ENCODE peak calls at places on chromosomes 16 and 17, in eight cellular contexts. A is nucleus accumbens; Z is stimulated activated CD8-positive, alpha-beta memory T cell treated with anti-CD3 and anti-CD28 coated beads, Interleukin-7, amount 100 ng/mL, for 1 hour; L is T47D; C is dermis microvascular lymphatic vessel endothelial cell; O is effector CD8-positive, alpha-beta T cell; S is midbrain; U is upper lobe of right lung. F is an unnamed sample.

GRCh38 chr17:66426397-66427033 is 124.1 kb downstream of the PRKCA start:
- DNase-seq in A (no peak), Z (peak), L (peak), C (peak), O (no peak), S (no peak), U (no peak), F (no peak)

GRCh38 chr17:64358261-64358788 is 32.3 kb downstream of the PECAM1 start:
- DNase-seq in A (no peak), Z (no peak), L (no peak), C (no peak), O (no peak), S (no peak), U (peak), F (no peak)

GRCh38 chr17:80622170-80622466 is 77.5 kb downstream of the RPTOR start:
- DNase-seq in A (no peak), Z (no peak), L (no peak), C (no peak), O (no peak), S (no peak), U (no peak), F (no peak)

GRCh38 chr16:83098536-83098935 is 471.8 kb downstream of the CDH13 start:
- DNase-seq in A (no peak), Z (no peak), L (no peak), C (no peak), O (no peak), S (no peak), U (no peak), F (no peak)

GRCh38 chr17:9020096-9020823 is 1.1 kb upstream of the NTN1 start:
- DNase-seq in A (no peak), Z (no peak), L (no peak), C (no peak), O (no peak), S (no peak), U (no peak), F (no peak)

GRCh38 chr16:71746442-71747046 is 22.0 kb upstream of the PHLPP2 start:
- DNase-seq in A (no peak), Z (no peak), L (peak), C (peak), O (no peak), S (peak), U (no peak), F (no peak)

GRCh38 chr16:84294196-84295142 is at the start of gene WFDC1:
- DNase-seq in A (peak), Z (no peak), L (no peak), C (peak), O (no peak), S (peak), U (peak), F (peak)

GRCh38 chr17:50133769-50134099 is 3.8 kb upstream of the SAMD14 start:
- DNase-seq in A (no peak), Z (no peak), L (no peak), C (no peak), O (no peak), S (no peak), U (peak), F (no peak)

GRCh38 chr16:83925095-83925905 is 26.4 kb downstream of the MLYCD start:
- DNase-seq in A (peak), Z (no peak), L (no peak), C (no peak), O (no peak), S (no peak), U (peak), F (no peak)

GRCh38 chr17:76909971-76910760 is 42.0 kb downstream of the MGAT5B start:
- DNase-seq in A (peak), Z (no peak), L (peak), C (peak), O (no peak), S (no peak), U (peak), F (peak)

GRCh38 chr17:69012895-69013805 is 47.6 kb downstream of the ABCA9 start:
- DNase-seq in A (no peak), Z (no peak), L (no peak), C (peak), O (no peak), S (no peak), U (no peak), F (no peak)

GRCh38 chr17:30831663-30832437 is at the start of gene ATAD5:
- DNase-seq in A (peak), Z (peak), L (peak), C (peak), O (peak), S (peak), U (peak), F (peak)